ENCODE peak calls at places on chromosomes 11 and 22, in ten cellular contexts. T is neuronal stem cell, O is aorta, I is testis, L is ACHN, K is endothelial cell, W is substantia nigra, Y is GM23248, S is dorsolateral prefrontal cortex, F is NCI-H774. M is an unnamed sample.

GRCh38 chr11:33319965-33320813 is 63.0 kb downstream of the HIPK3 start:
- DNase-seq in I (no peak), S (no peak), W (no peak), Y (no peak), O (no peak), K (no peak), L (no peak), T (no peak), F (no peak), M (no peak)

GRCh38 chr11:120819003-120819402 is 204.9 kb upstream of the TBCEL start:
- DNase-seq in L (no peak), W (no peak), Y (no peak), F (no peak), S (no peak), T (no peak), O (no peak), K (no peak), I (no peak), M (no peak)

GRCh38 chr22:30564045-30564765 is 10.3 kb downstream of the GAL3ST1 start:
- DNase-seq in L (no peak), T (no peak), W (no peak), S (peak), Y (no peak), K (no peak), O (no peak), F (no peak), I (no peak), M (no peak)

GRCh38 chr11:122981388-122982264 is at the start of gene BSX:
- DNase-seq in F (no peak), S (peak), Y (peak), I (peak), T (peak), O (peak), L (peak), W (peak), K (peak), M (peak)

GRCh38 chr11:119990306-119991021 is 147.4 kb downstream of the TRIM29 start:
- DNase-seq in W (peak), Y (peak), S (peak), F (no peak), K (no peak), L (no peak), T (no peak), I (peak), O (no peak), M (no peak)

GRCh38 chr11:122271167-122271566 is 155.2 kb upstream of the BLID start:
- DNase-seq in F (no peak), K (no peak), O (no peak), W (no peak), S (no peak), T (no peak), Y (no peak), I (no peak), L (no peak), M (no peak)

GRCh38 chr22:23088199-23088604 is 17.9 kb downstream of the GNAZ start:
- DNase-seq in W (no peak), Y (no peak), F (no peak), S (no peak), L (no peak), K (no peak), O (no peak), T (no peak), I (no peak), M (no peak)

GRCh38 chr22:20465759-20466077 is 28.1 kb upstream of the SCARF2 start:
- DNase-seq in L (no peak), Y (no peak), F (no peak), T (no peak), O (peak), W (no peak), I (no peak), S (no peak), K (no peak), M (no peak)

GRCh38 chr11:76806131-76806530 is 23.0 kb downstream of the TSKU start:
- DNase-seq in I (peak), W (no peak), Y (no peak), L (no peak), K (no peak), T (no peak), F (no peak), O (no peak), S (no peak), M (no peak)

M was measured in NAMALWA.